ENCODE peak calls at places on chromosomes 2 and 18, in nine cellular contexts. N is H1, P is right lobe of liver, Y is body of pancreas, R is IMR-90, S is transverse colon, E is sigmoid colon, Z is esophagus squamous epithelium, M is heart left ventricle. W is an unnamed sample. For H3K36me3 and H3K4me1, the result is how much of the 10 kb centered on the place peaks cover.

GRCh38 chr2:65267008-65267407 is 39.4 kb downstream of the ACTR2 start:
- DNase-seq in Z (no peak), M (no peak), P (no peak), S (no peak), N (no peak), R (no peak), Y (no peak), E (no peak), W (no peak)

GRCh38 chr2:24731040-24731439 is 62.2 kb downstream of the PTRHD1 start:
- DNase-seq in Y (no peak), N (no peak), P (no peak), R (no peak), M (no peak), S (no peak), E (no peak), Z (no peak), W (no peak)

GRCh38 chr2:236623816-236624215 is 54.2 kb downstream of the ACKR3 start:
- DNase-seq in R (no peak), M (no peak), N (no peak), Z (no peak), P (no peak), Y (no peak), S (no peak), E (no peak), W (no peak)

GRCh38 chr2:257429-257828 is 6.4 kb downstream of the SH3YL1 start:
- DNase-seq in R (no peak), P (no peak), N (no peak), E (no peak), Y (no peak), M (no peak), Z (no peak), S (no peak), W (no peak)

GRCh38 chr2:172427256-172427989 is at the start of gene ITGA6:
- DNase-seq in R (peak), N (no peak), E (no peak), Y (peak), M (peak), P (peak), Z (no peak), S (peak), W (peak)

GRCh38 chr2:187966924-187967323 is 324.8 kb upstream of the GULP1 start:
- DNase-seq in E (no peak), R (no peak), M (no peak), S (no peak), Y (no peak), P (no peak), Z (no peak), N (no peak), W (no peak)

GRCh38 chr2:134282638-134283400 is 28.9 kb downstream of the MGAT5 start:
- DNase-seq in N (no peak), M (no peak), E (no peak), Z (no peak), R (no peak), P (no peak), S (no peak), Y (no peak), W (no peak)

GRCh38 chr2:62705859-62706720 is 577 bp downstream of the EHBP1 start:
- DNase-seq in Y (peak), S (peak), R (peak), E (peak), P (peak), N (no peak), Z (no peak), M (peak), W (peak)

GRCh38 chr2:2411008-2411407 is 79.9 kb upstream of the MYT1L start:
- DNase-seq in Z (no peak), N (no peak), S (no peak), R (no peak), P (no peak), M (no peak), E (no peak), Y (no peak), W (no peak)

GRCh38 chr2:221518201-221518936 is 53.7 kb downstream of the EPHA4 start:
- DNase-seq in Y (no peak), Z (no peak), P (no peak), M (no peak), E (no peak), N (no peak), R (peak), S (no peak), W (no peak)

GRCh38 chr2:181072486-181072885 is 92.1 kb downstream of the UBE2E3 start:
- DNase-seq in E (no peak), R (peak), Z (no peak), S (no peak), M (no peak), Y (no peak), N (no peak), P (no peak), W (no peak)

GRCh38 chr2:134391751-134392160 is 137.9 kb downstream of the MGAT5 start:
- DNase-seq in M (no peak), Z (no peak), E (no peak), N (no peak), R (peak), Y (no peak), S (peak), P (no peak), W (no peak)

GRCh38 chr18:463442-464310 is 36.8 kb downstream of the COLEC12 start:
- DNase-seq in Z (no peak), M (no peak), P (no peak), Y (peak), S (no peak), E (no peak), R (peak), N (no peak), W (no peak)

GRCh38 chr2:197927994-197928393 is 123.6 kb downstream of the PLCL1 start:
- DNase-seq in P (no peak), M (no peak), E (no peak), Y (no peak), N (no peak), S (no peak), Z (no peak), R (no peak), W (no peak)

GRCh38 chr2:9508934-9509333 is 34.6 kb downstream of the IAH1 start:
- DNase-seq in Y (no peak), R (no peak), N (no peak), M (no peak), P (no peak), Z (no peak), E (no peak), S (no peak), W (no peak)

GRCh38 chr2:239762742-239763269 is 262.3 kb downstream of the NDUFA10 start:
- DNase-seq in R (no peak), S (no peak), N (no peak), P (peak), M (no peak), Y (no peak), Z (no peak), E (peak), W (no peak)

GRCh38 chr2:48399828-48400552 is 130.0 kb upstream of the STON1 start:
- DNase-seq in R (no peak), Z (no peak), P (no peak), M (no peak), E (no peak), Y (no peak), S (no peak), N (no peak), W (no peak)
- H3K36me3 ChIP-seq in R (under half), Z (under half), P (under half), M (under half), E (under half), Y (under half), S (under half), N (under half), W (under half)

GRCh38 chr2:177550264-177551200 is 158.0 kb downstream of the AGPS start:
- DNase-seq in Z (no peak), S (no peak), E (no peak), Y (no peak), M (no peak), P (no peak), R (peak), N (no peak), W (no peak)

GRCh38 chr2:177551989-177552413 is 159.4 kb downstream of the AGPS start:
- DNase-seq in Z (no peak), R (no peak), N (no peak), E (peak), M (peak), Y (peak), P (no peak), S (no peak), W (no peak)

GRCh38 chr2:177553176-177553909 is 160.8 kb downstream of the AGPS start:
- DNase-seq in E (no peak), M (no peak), R (peak), Z (no peak), Y (no peak), N (no peak), S (no peak), P (no peak), W (no peak)

GRCh38 chr2:177554365-177554764 is 161.8 kb downstream of the AGPS start:
- DNase-seq in S (no peak), P (no peak), E (no peak), Y (no peak), Z (no peak), M (no peak), R (no peak), N (no peak), W (no peak)

DNA sequence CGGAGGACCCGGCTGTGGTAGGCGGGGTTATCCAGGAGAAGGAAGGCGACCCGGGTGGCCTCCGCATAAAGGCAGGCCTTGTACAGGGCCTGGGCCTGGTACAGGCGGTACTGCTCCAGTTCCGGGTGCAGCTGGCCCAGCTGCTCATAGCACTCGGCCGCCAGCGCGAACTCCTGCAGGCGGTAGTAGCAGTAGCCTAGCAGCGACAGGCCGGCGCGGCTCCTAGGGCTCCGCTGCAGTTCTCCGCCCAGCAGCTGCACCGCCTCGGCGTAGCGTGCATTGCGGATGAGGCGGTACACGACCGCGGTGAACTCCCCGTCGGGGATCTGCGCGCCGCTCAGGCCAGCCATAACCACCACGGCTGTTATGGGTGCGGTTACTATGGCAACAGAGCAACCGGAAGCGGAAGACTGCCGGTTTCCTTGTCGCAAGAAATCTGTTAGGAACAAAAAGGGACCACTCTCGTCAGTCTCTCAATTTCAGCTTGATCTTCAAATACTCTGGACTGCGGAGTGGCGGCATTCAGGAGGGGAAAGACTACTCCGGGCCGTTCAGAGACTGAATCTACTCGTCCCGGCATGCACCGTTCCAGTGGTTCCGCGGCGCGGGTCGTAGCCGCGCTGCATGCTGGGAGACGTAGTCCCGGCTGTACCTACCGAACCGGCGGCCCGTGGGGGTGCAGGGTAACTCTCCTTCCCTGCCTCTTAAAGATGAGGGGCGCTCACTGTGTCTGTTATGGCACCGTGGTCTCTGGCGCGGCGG is 160.0 kb downstream of the AGPS start:
- DNase-seq in S (peak), Y (peak), Z (peak), E (peak), P (peak), M (peak), N (peak), R (peak), W (peak)
- TF ChIP-seq POLR2A in S (peak), Y (peak), Z (no peak), E (no peak), P (peak), M (no peak), N (peak), R (no peak), W (peak)

DNA sequence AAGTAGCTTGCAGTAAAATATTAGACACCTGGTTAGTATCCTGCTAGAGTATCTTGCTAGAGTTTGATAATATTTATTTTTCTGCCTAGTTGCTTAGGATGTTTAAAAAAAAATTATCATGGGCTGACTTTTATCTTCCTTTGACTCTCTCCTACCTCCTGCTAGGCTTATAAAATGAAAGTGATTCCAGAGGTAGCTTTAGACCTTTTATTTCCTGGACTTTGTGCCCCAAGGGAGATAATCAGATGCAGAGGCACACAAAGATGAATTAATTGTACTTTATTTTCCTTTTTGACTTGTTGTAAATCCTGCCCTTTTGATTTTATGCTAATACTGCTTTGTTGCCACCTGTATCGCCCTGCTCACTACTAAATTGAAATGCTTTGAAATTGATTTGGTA is 130.7 kb downstream of the WDSUB1 start:
- DNase-seq in N (no peak), Y (no peak), Z (no peak), M (no peak), P (no peak), S (no peak), E (no peak), R (no peak), W (no peak)
- H3K4me1 ChIP-seq in N (under half), Y (half or more), Z (under half), M (under half), P (under half), S (half or more), E (under half), R (under half), W (half or more)

GRCh38 chr2:183192343-183192742 is 68.1 kb downstream of the NUP35 start:
- DNase-seq in R (no peak), M (no peak), P (no peak), N (no peak), S (no peak), E (no peak), Y (no peak), Z (no peak), W (no peak)

GRCh38 chr2:183193904-183194303 is 69.7 kb downstream of the NUP35 start:
- DNase-seq in Z (no peak), S (no peak), Y (no peak), E (no peak), N (no peak), M (no peak), R (no peak), P (no peak), W (no peak)

GRCh38 chr2:183195397-183195796 is 71.2 kb downstream of the NUP35 start:
- DNase-seq in S (no peak), Z (no peak), R (no peak), P (no peak), M (no peak), Y (no peak), E (no peak), N (no peak), W (no peak)

GRCh38 chr2:183195998-183196409 is 71.8 kb downstream of the NUP35 start:
- DNase-seq in P (no peak), E (no peak), Y (no peak), R (no peak), Z (no peak), N (no peak), S (no peak), M (no peak), W (no peak)
- H3K36me3 ChIP-seq in P (under half), E (under half), Y (under half), R (under half), Z (under half), N (under half), S (under half), M (under half), W (under half)

DNA sequence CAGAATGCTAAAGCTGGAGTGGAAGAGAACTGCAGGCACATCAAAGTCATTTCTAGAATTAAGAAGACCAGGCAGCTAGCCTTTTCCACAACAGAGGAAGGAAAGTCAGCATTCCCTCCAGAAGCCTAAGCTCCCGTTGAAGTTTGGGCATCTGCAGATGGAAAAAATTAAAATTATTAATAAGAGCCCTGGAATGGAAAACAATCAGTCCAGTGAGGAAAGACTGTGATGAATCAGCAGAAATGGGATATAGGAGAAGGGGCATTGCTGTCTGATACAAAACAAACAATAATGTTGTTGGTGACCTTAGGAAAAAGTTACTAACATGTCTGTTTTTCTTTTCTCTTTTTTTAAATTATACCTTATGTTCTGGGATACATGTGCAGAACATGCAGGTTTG is 450.7 kb upstream of the SLC14A2 start:
- DNase-seq in S (no peak), Y (no peak), R (no peak), M (no peak), N (no peak), E (no peak), P (no peak), Z (no peak), W (no peak)
- TF ChIP-seq POLR2A in S (no peak), Y (no peak), R (no peak), M (no peak), N (no peak), E (no peak), P (no peak), Z (no peak), W (no peak)

GRCh38 chr2:241638063-241638660 is 669 bp downstream of the ATG4B start:
- DNase-seq in Z (no peak), P (no peak), Y (no peak), S (no peak), N (no peak), R (no peak), E (no peak), M (no peak), W (no peak)

GRCh38 chr2:241637233-241638062 is at the start of gene ATG4B:
- DNase-seq in R (peak), P (peak), N (peak), M (peak), Y (peak), E (peak), S (peak), Z (no peak), W (peak)

GRCh38 chr2:241640165-241640795 is 2.8 kb downstream of the ATG4B start:
- DNase-seq in Y (no peak), Z (no peak), R (no peak), M (no peak), S (no peak), N (no peak), P (no peak), E (no peak), W (no peak)

GRCh38 chr2:241638940-241639339 is 1.4 kb downstream of the ATG4B start:
- DNase-seq in P (no peak), R (no peak), M (no peak), E (no peak), S (no peak), N (no peak), Y (no peak), Z (no peak), W (no peak)

DNA sequence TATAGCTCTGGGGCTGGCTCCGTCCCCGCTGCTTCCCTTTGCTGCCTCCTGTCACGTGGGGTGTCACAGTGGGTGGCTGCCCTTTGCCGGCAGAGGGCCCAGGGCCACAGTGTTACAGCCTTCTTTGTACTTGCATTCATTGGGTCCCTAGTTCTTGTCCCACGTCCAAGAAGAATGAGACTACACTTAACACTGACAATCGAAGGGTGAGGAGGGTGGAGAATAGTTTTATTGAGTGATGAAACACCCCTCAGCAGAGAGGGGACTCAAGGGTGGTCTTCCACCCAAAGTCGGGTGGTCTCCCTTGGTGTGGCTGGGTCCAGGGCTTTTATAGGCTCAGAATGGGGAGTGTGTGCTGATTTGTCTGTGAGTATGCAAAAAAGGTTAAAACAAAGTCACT is 1.9 kb downstream of the ATG4B start:
- DNase-seq in Z (no peak), Y (no peak), P (no peak), R (no peak), N (no peak), E (no peak), M (no peak), S (no peak), W (no peak)
- H3K4me1 ChIP-seq in Z (under half), Y (under half), P (under half), R (under half), N (under half), E (half or more), M (under half), S (half or more), W (under half)

W was measured in upper lobe of left lung.